ENCODE peak calls at places on chromosomes 5 and 9, in four cellular contexts. P, J, E and I are unnamed samples.
A peak's percentile ranks its signal among the peaks of the same experiment; 100 is the strongest.

GRCh38 chr5:35777358-35778087 is 79.2 kb upstream of the IL7R start:
- DNase-seq in P (peak; percentile 68), J (peak; percentile 57), E (peak; percentile 68), I (peak; percentile 62)

GRCh38 chr9:107706706-107707105 is 217.1 kb upstream of the KLF4 start:
- DNase-seq in P (no peak), J (no peak), E (no peak), I (no peak)

GRCh38 chr5:160209917-160210316 is 19.4 kb upstream of the FABP6 start:
- DNase-seq in P (no peak), J (no peak), E (no peak), I (peak; percentile 56)

GRCh38 chr5:164713682-164714081 is 1208.3 kb downstream of the MAT2B start:
- DNase-seq in J (no peak), E (no peak), P (no peak), I (no peak)

GRCh38 chr9:8649157-8649556 is 849.6 kb upstream of the DMAC1 start:
- DNase-seq in E (no peak), J (no peak), P (no peak), I (no peak)

GRCh38 chr5:146836226-146836842 is 42.2 kb downstream of the PPP2R2B start:
- DNase-seq in E (no peak), P (no peak), J (no peak), I (no peak)

GRCh38 chr5:125348221-125348692 is 601.8 kb upstream of the ZNF608 start:
- DNase-seq in P (no peak), J (no peak), E (no peak), I (no peak)

GRCh38 chr9:4666042-4666699 is at the start of gene SPATA6L:
- DNase-seq in J (peak; percentile 62), P (peak; percentile 44), E (peak; percentile 18), I (peak; percentile 48)

GRCh38 chr5:108728566-108729305 is 19.0 kb upstream of the FER start:
- DNase-seq in P (peak; percentile 45), J (no peak), E (peak; percentile 39), I (no peak)

GRCh38 chr9:88651682-88652633 is 117.0 kb downstream of the NXNL2 start:
- DNase-seq in J (peak; percentile 78), E (no peak), P (no peak), I (no peak)

GRCh38 chr9:21510806-21511205 is 28.7 kb upstream of the IFNE start:
- DNase-seq in J (no peak), E (no peak), P (no peak), I (no peak)

GRCh38 chr5:14871573-14872069 is at the start of gene ANKH:
- DNase-seq in E (peak; percentile 83), J (peak; percentile 90), P (peak; percentile 85), I (peak; percentile 88)

GRCh38 chr5:97575322-97575721 is 392.3 kb upstream of the RIOK2 start:
- DNase-seq in J (no peak), E (no peak), P (no peak), I (no peak)

GRCh38 chr5:35198096-35198495 is 32.2 kb downstream of the PRLR start:
- DNase-seq in J (peak; percentile 24), E (no peak), P (no peak), I (no peak)